ENCODE peak calls at places on chromosome 22, in nine cellular contexts. One of them, this sample, is unnamed.

GRCh38 chr22:45844949-45845613 is 131.9 kb downstream of the WNT7B start:
- DNase-seq in thoracic aorta: no peak
- DNase-seq in activated T-cell treated with anti-CD3 and anti-CD28 coated beads for 1 hour: no peak
- DNase-seq in activated effector memory CD4-positive, alpha-beta T cell treated with Interleukin-2 at 50 U/mL for 16 hours: no peak
- DNase-seq in RWPE1: no peak
- DNase-seq in HT-29: no peak
- DNase-seq in NCI-H774: no peak
- DNase-seq in activated CD4-positive, alpha-beta T cell treated with anti-CD3 and anti-CD28 coated beads, Interleukin-2, amount 50 U/mL, for 4 hours: no peak
- DNase-seq in adrenal gland: no peak
- DNase-seq in this sample: no peak

GRCh38 chr22:39494471-39495120 is 7.5 kb upstream of the MIEF1 start:
- DNase-seq in thoracic aorta: no peak
- DNase-seq in activated T-cell treated with anti-CD3 and anti-CD28 coated beads for 1 hour: no peak
- DNase-seq in activated effector memory CD4-positive, alpha-beta T cell treated with Interleukin-2 at 50 U/mL for 16 hours: no peak
- DNase-seq in RWPE1: no peak
- DNase-seq in HT-29: no peak
- DNase-seq in NCI-H774: no peak
- DNase-seq in activated CD4-positive, alpha-beta T cell treated with anti-CD3 and anti-CD28 coated beads, Interleukin-2, amount 50 U/mL, for 4 hours: no peak
- DNase-seq in adrenal gland: no peak
- DNase-seq in this sample: no peak

GRCh38 chr22:39477542-39477941 is 20.7 kb downstream of the MGAT3 start:
- DNase-seq in thoracic aorta: no peak
- DNase-seq in activated T-cell treated with anti-CD3 and anti-CD28 coated beads for 1 hour: no peak
- DNase-seq in activated effector memory CD4-positive, alpha-beta T cell treated with Interleukin-2 at 50 U/mL for 16 hours: no peak
- DNase-seq in RWPE1: no peak
- DNase-seq in HT-29: no peak
- DNase-seq in NCI-H774: no peak
- DNase-seq in activated CD4-positive, alpha-beta T cell treated with anti-CD3 and anti-CD28 coated beads, Interleukin-2, amount 50 U/mL, for 4 hours: no peak
- DNase-seq in adrenal gland: no peak
- DNase-seq in this sample: no peak

GRCh38 chr22:17412232-17412631 is 43.0 kb downstream of the CECR2 start:
- DNase-seq in thoracic aorta: no peak
- DNase-seq in activated T-cell treated with anti-CD3 and anti-CD28 coated beads for 1 hour: no peak
- DNase-seq in activated effector memory CD4-positive, alpha-beta T cell treated with Interleukin-2 at 50 U/mL for 16 hours: no peak
- DNase-seq in RWPE1: no peak
- DNase-seq in HT-29: no peak
- DNase-seq in NCI-H774: no peak
- DNase-seq in activated CD4-positive, alpha-beta T cell treated with anti-CD3 and anti-CD28 coated beads, Interleukin-2, amount 50 U/mL, for 4 hours: no peak
- DNase-seq in adrenal gland: no peak
- DNase-seq in this sample: no peak

GRCh38 chr22:37182949-37183245 is 5.2 kb downstream of the C1QTNF6 start:
- DNase-seq in thoracic aorta: no peak
- DNase-seq in activated T-cell treated with anti-CD3 and anti-CD28 coated beads for 1 hour: no peak
- DNase-seq in activated effector memory CD4-positive, alpha-beta T cell treated with Interleukin-2 at 50 U/mL for 16 hours: no peak
- DNase-seq in RWPE1: no peak
- DNase-seq in HT-29: no peak
- DNase-seq in NCI-H774: no peak
- DNase-seq in activated CD4-positive, alpha-beta T cell treated with anti-CD3 and anti-CD28 coated beads, Interleukin-2, amount 50 U/mL, for 4 hours: no peak
- DNase-seq in adrenal gland: no peak
- DNase-seq in this sample: no peak

GRCh38 chr22:33299245-33299956 is 241.2 kb upstream of the SYN3 start:
- DNase-seq in thoracic aorta: no peak
- DNase-seq in activated T-cell treated with anti-CD3 and anti-CD28 coated beads for 1 hour: no peak
- DNase-seq in activated effector memory CD4-positive, alpha-beta T cell treated with Interleukin-2 at 50 U/mL for 16 hours: no peak
- DNase-seq in RWPE1: no peak
- DNase-seq in HT-29: no peak
- DNase-seq in NCI-H774: no peak
- DNase-seq in activated CD4-positive, alpha-beta T cell treated with anti-CD3 and anti-CD28 coated beads, Interleukin-2, amount 50 U/mL, for 4 hours: no peak
- DNase-seq in adrenal gland: no peak
- DNase-seq in this sample: no peak

GRCh38 chr22:45628508-45628907 is 43.1 kb upstream of the ATXN10 start:
- DNase-seq in thoracic aorta: no peak
- DNase-seq in activated T-cell treated with anti-CD3 and anti-CD28 coated beads for 1 hour: no peak
- DNase-seq in activated effector memory CD4-positive, alpha-beta T cell treated with Interleukin-2 at 50 U/mL for 16 hours: no peak
- DNase-seq in RWPE1: no peak
- DNase-seq in HT-29: peak
- DNase-seq in NCI-H774: no peak
- DNase-seq in activated CD4-positive, alpha-beta T cell treated with anti-CD3 and anti-CD28 coated beads, Interleukin-2, amount 50 U/mL, for 4 hours: no peak
- DNase-seq in adrenal gland: no peak
- DNase-seq in this sample: no peak

GRCh38 chr22:49959782-49960158 is 802 bp upstream of the PIM3 start:
- DNase-seq in thoracic aorta: no peak
- DNase-seq in activated T-cell treated with anti-CD3 and anti-CD28 coated beads for 1 hour: no peak
- DNase-seq in activated effector memory CD4-positive, alpha-beta T cell treated with Interleukin-2 at 50 U/mL for 16 hours: no peak
- DNase-seq in RWPE1: peak
- DNase-seq in HT-29: peak
- DNase-seq in NCI-H774: no peak
- DNase-seq in activated CD4-positive, alpha-beta T cell treated with anti-CD3 and anti-CD28 coated beads, Interleukin-2, amount 50 U/mL, for 4 hours: no peak
- DNase-seq in adrenal gland: no peak
- DNase-seq in this sample: no peak

GRCh38 chr22:40024201-40025061 is 29.7 kb downstream of the FAM83F start:
- DNase-seq in thoracic aorta: no peak
- DNase-seq in activated T-cell treated with anti-CD3 and anti-CD28 coated beads for 1 hour: peak
- DNase-seq in activated effector memory CD4-positive, alpha-beta T cell treated with Interleukin-2 at 50 U/mL for 16 hours: peak
- DNase-seq in RWPE1: peak
- DNase-seq in HT-29: peak
- DNase-seq in NCI-H774: peak
- DNase-seq in activated CD4-positive, alpha-beta T cell treated with anti-CD3 and anti-CD28 coated beads, Interleukin-2, amount 50 U/mL, for 4 hours: peak
- DNase-seq in adrenal gland: peak
- DNase-seq in this sample: peak

GRCh38 chr22:37427711-37428635 is 694 bp upstream of the ELFN2 start:
- DNase-seq in thoracic aorta: no peak
- DNase-seq in activated T-cell treated with anti-CD3 and anti-CD28 coated beads for 1 hour: no peak
- DNase-seq in activated effector memory CD4-positive, alpha-beta T cell treated with Interleukin-2 at 50 U/mL for 16 hours: no peak
- DNase-seq in RWPE1: no peak
- DNase-seq in HT-29: no peak
- DNase-seq in NCI-H774: no peak
- DNase-seq in activated CD4-positive, alpha-beta T cell treated with anti-CD3 and anti-CD28 coated beads, Interleukin-2, amount 50 U/mL, for 4 hours: no peak
- DNase-seq in adrenal gland: no peak
- DNase-seq in this sample: no peak

GRCh38 chr22:26922804-26923203 is 265.4 kb downstream of the MIAT start:
- DNase-seq in thoracic aorta: no peak
- DNase-seq in activated T-cell treated with anti-CD3 and anti-CD28 coated beads for 1 hour: no peak
- DNase-seq in activated effector memory CD4-positive, alpha-beta T cell treated with Interleukin-2 at 50 U/mL for 16 hours: no peak
- DNase-seq in RWPE1: peak
- DNase-seq in HT-29: peak
- DNase-seq in NCI-H774: no peak
- DNase-seq in activated CD4-positive, alpha-beta T cell treated with anti-CD3 and anti-CD28 coated beads, Interleukin-2, amount 50 U/mL, for 4 hours: no peak
- DNase-seq in adrenal gland: no peak
- DNase-seq in this sample: no peak

GRCh38 chr22:42294034-42294985 is 23.9 kb upstream of the TCF20 start:
- DNase-seq in thoracic aorta: no peak
- DNase-seq in activated T-cell treated with anti-CD3 and anti-CD28 coated beads for 1 hour: peak
- DNase-seq in activated effector memory CD4-positive, alpha-beta T cell treated with Interleukin-2 at 50 U/mL for 16 hours: peak
- DNase-seq in RWPE1: peak
- DNase-seq in HT-29: peak
- DNase-seq in NCI-H774: no peak
- DNase-seq in activated CD4-positive, alpha-beta T cell treated with anti-CD3 and anti-CD28 coated beads, Interleukin-2, amount 50 U/mL, for 4 hours: no peak
- DNase-seq in adrenal gland: no peak
- DNase-seq in this sample: no peak

GRCh38 chr22:19172213-19173046 is 6.1 kb downstream of the SLC25A1 start:
- DNase-seq in thoracic aorta: no peak
- DNase-seq in activated T-cell treated with anti-CD3 and anti-CD28 coated beads for 1 hour: no peak
- DNase-seq in activated effector memory CD4-positive, alpha-beta T cell treated with Interleukin-2 at 50 U/mL for 16 hours: no peak
- DNase-seq in RWPE1: no peak
- DNase-seq in HT-29: no peak
- DNase-seq in NCI-H774: no peak
- DNase-seq in activated CD4-positive, alpha-beta T cell treated with anti-CD3 and anti-CD28 coated beads, Interleukin-2, amount 50 U/mL, for 4 hours: no peak
- DNase-seq in adrenal gland: no peak
- DNase-seq in this sample: peak

GRCh38 chr22:28231423-28231822 is 312.4 kb upstream of the PITPNB start:
- DNase-seq in thoracic aorta: no peak
- DNase-seq in activated T-cell treated with anti-CD3 and anti-CD28 coated beads for 1 hour: no peak
- DNase-seq in activated effector memory CD4-positive, alpha-beta T cell treated with Interleukin-2 at 50 U/mL for 16 hours: no peak
- DNase-seq in RWPE1: no peak
- DNase-seq in HT-29: no peak
- DNase-seq in NCI-H774: no peak
- DNase-seq in activated CD4-positive, alpha-beta T cell treated with anti-CD3 and anti-CD28 coated beads, Interleukin-2, amount 50 U/mL, for 4 hours: no peak
- DNase-seq in adrenal gland: no peak
- DNase-seq in this sample: no peak

GRCh38 chr22:31160328-31160978 is 471 bp downstream of the RNF185 start:
- DNase-seq in thoracic aorta: no peak
- DNase-seq in activated T-cell treated with anti-CD3 and anti-CD28 coated beads for 1 hour: no peak
- DNase-seq in activated effector memory CD4-positive, alpha-beta T cell treated with Interleukin-2 at 50 U/mL for 16 hours: peak
- DNase-seq in RWPE1: peak
- DNase-seq in HT-29: no peak
- DNase-seq in NCI-H774: no peak
- DNase-seq in activated CD4-positive, alpha-beta T cell treated with anti-CD3 and anti-CD28 coated beads, Interleukin-2, amount 50 U/mL, for 4 hours: no peak
- DNase-seq in adrenal gland: peak
- DNase-seq in this sample: no peak

GRCh38 chr22:23357028-23357427 is 176.7 kb downstream of the BCR start:
- DNase-seq in thoracic aorta: no peak
- DNase-seq in activated T-cell treated with anti-CD3 and anti-CD28 coated beads for 1 hour: no peak
- DNase-seq in activated effector memory CD4-positive, alpha-beta T cell treated with Interleukin-2 at 50 U/mL for 16 hours: no peak
- DNase-seq in RWPE1: no peak
- DNase-seq in HT-29: no peak
- DNase-seq in NCI-H774: no peak
- DNase-seq in activated CD4-positive, alpha-beta T cell treated with anti-CD3 and anti-CD28 coated beads, Interleukin-2, amount 50 U/mL, for 4 hours: no peak
- DNase-seq in adrenal gland: peak
- DNase-seq in this sample: no peak

GRCh38 chr22:46564084-46564714 is 26.8 kb upstream of the CELSR1 start:
- DNase-seq in thoracic aorta: no peak
- DNase-seq in activated T-cell treated with anti-CD3 and anti-CD28 coated beads for 1 hour: no peak
- DNase-seq in activated effector memory CD4-positive, alpha-beta T cell treated with Interleukin-2 at 50 U/mL for 16 hours: no peak
- DNase-seq in RWPE1: no peak
- DNase-seq in HT-29: peak
- DNase-seq in NCI-H774: no peak
- DNase-seq in activated CD4-positive, alpha-beta T cell treated with anti-CD3 and anti-CD28 coated beads, Interleukin-2, amount 50 U/mL, for 4 hours: no peak
- DNase-seq in adrenal gland: no peak
- DNase-seq in this sample: no peak

GRCh38 chr22:46695346-46696224 is 42.5 kb downstream of the CERK start:
- DNase-seq in thoracic aorta: no peak
- DNase-seq in activated T-cell treated with anti-CD3 and anti-CD28 coated beads for 1 hour: no peak
- DNase-seq in activated effector memory CD4-positive, alpha-beta T cell treated with Interleukin-2 at 50 U/mL for 16 hours: no peak
- DNase-seq in RWPE1: no peak
- DNase-seq in HT-29: peak
- DNase-seq in NCI-H774: no peak
- DNase-seq in activated CD4-positive, alpha-beta T cell treated with anti-CD3 and anti-CD28 coated beads, Interleukin-2, amount 50 U/mL, for 4 hours: no peak
- DNase-seq in adrenal gland: no peak
- DNase-seq in this sample: no peak

This sample was measured in MM.1S.